ENCODE peak calls at places on chromosomes 4 and X, in seven cellular contexts. E, L, D, C, Y, V and Q are unnamed samples.

GRCh38 chr4:1249148-1249730 is 309 bp upstream of the CTBP1 start:
- DNase-seq in E (no peak), L (peak), D (peak), C (peak), Y (peak), V (peak), Q (peak)

GRCh38 chrX:153387345-153387744 is 13.8 kb downstream of the PNMA6E start:
- DNase-seq in E (no peak), L (no peak), D (no peak), C (no peak), Y (no peak), V (no peak), Q (no peak)

GRCh38 chr4:36274158-36274557 is 7.3 kb upstream of the DTHD1 start:
- DNase-seq in E (no peak), L (no peak), D (no peak), C (no peak), Y (no peak), V (no peak), Q (no peak)

GRCh38 chr4:19936471-19936870 is 315.2 kb upstream of the SLIT2 start:
- DNase-seq in E (no peak), L (no peak), D (no peak), C (no peak), Y (no peak), V (no peak), Q (no peak)

GRCh38 chr4:31538877-31539276 is 818.7 kb downstream of the PCDH7 start:
- DNase-seq in E (no peak), L (no peak), D (no peak), C (no peak), Y (no peak), V (no peak), Q (no peak)

GRCh38 chrX:42624524-42624923 is 153.4 kb downstream of the PPP1R2C start:
- DNase-seq in E (no peak), L (no peak), D (no peak), C (no peak), Y (no peak), V (no peak), Q (no peak)

GRCh38 chr4:184387351-184387750 is 87.0 kb downstream of the IRF2 start:
- DNase-seq in E (no peak), L (no peak), D (no peak), C (no peak), Y (no peak), V (no peak), Q (no peak)

GRCh38 chr4:8913121-8913857 is 41.6 kb upstream of the HMX1 start:
- DNase-seq in E (peak), L (no peak), D (peak), C (no peak), Y (no peak), V (no peak), Q (peak)

GRCh38 chr4:81466841-81467671 is 4.7 kb downstream of the RASGEF1B start:
- DNase-seq in E (peak), L (peak), D (no peak), C (peak), Y (peak), V (peak), Q (peak)

GRCh38 chrX:32591589-32591988 is 619.8 kb downstream of the DMD start:
- DNase-seq in E (no peak), L (no peak), D (no peak), C (no peak), Y (no peak), V (no peak), Q (no peak)

GRCh38 chr4:77264826-77265225 is 107.8 kb downstream of the CCNG2 start:
- DNase-seq in E (no peak), L (no peak), D (no peak), C (no peak), Y (no peak), V (no peak), Q (no peak)